ENCODE peak calls at places on chromosome 19, in five cellular contexts. T, O, Y, N and Q are unnamed samples.

GRCh38 chr19:33797821-33798633 is 1.4 kb downstream of the KCTD15 start:
- DNase-seq in T (no peak), O (no peak), Y (no peak), N (no peak), Q (no peak)

GRCh38 chr19:18157465-18158063 is 4.6 kb downstream of the PIK3R2 start:
- DNase-seq in T (peak; percentile 52), O (no peak), Y (no peak), N (no peak), Q (peak; percentile 79)

GRCh38 chr19:56217039-56217949 is 15.2 kb downstream of the ZSCAN5C start:
- DNase-seq in T (no peak), O (no peak), Y (no peak), N (peak; percentile 35), Q (no peak)

GRCh38 chr19:52722062-52723005 is 12.5 kb downstream of the ZNF611 start:
- DNase-seq in T (no peak), O (peak; percentile 77), Y (no peak), N (peak; percentile 83), Q (no peak)

GRCh38 chr19:9768175-9769112 is at the start of gene ZNF846:
- DNase-seq in T (peak; percentile 85), O (peak; percentile 95), Y (peak; percentile 83), N (peak; percentile 97), Q (peak; percentile 93)

GRCh38 chr19:47469419-47469700 is 2.3 kb downstream of the SLC8A2 start:
- DNase-seq in T (no peak), O (no peak), Y (no peak), N (no peak), Q (no peak)

GRCh38 chr19:16075430-16076153 is 703 bp upstream of the TPM4 start:
- DNase-seq in T (no peak), O (no peak), Y (no peak), N (no peak), Q (no peak)

GRCh38 chr19:7520131-7521051 is 2.0 kb upstream of the MCOLN1 start:
- DNase-seq in T (no peak), O (no peak), Y (no peak), N (no peak), Q (no peak)

GRCh38 chr19:32614916-32615315 is 33.9 kb downstream of the PDCD5 start:
- DNase-seq in T (no peak), O (no peak), Y (no peak), N (no peak), Q (no peak)

GRCh38 chr19:35528218-35529038 is at the start of gene SBSN:
- DNase-seq in T (no peak), O (peak; percentile 76), Y (no peak), N (peak; percentile 84), Q (no peak)

GRCh38 chr19:19487077-19488040 is 28.0 kb downstream of the TSSK6 start:
- DNase-seq in T (no peak), O (no peak), Y (no peak), N (no peak), Q (no peak)

GRCh38 chr19:15895876-15896430 is 1.9 kb downstream of the CYP4F2 start:
- DNase-seq in T (no peak), O (no peak), Y (no peak), N (no peak), Q (no peak)

GRCh38 chr19:49155830-49156346 is 692 bp upstream of the HRC start:
- DNase-seq in T (no peak), O (no peak), Y (no peak), N (no peak), Q (no peak)

GRCh38 chr19:45881909-45882528 is 3.9 kb downstream of the IRF2BP1 start:
- DNase-seq in T (no peak), O (no peak), Y (no peak), N (no peak), Q (no peak)

GRCh38 chr19:46115396-46116109 is 8.9 kb downstream of the IGFL3 start:
- DNase-seq in T (no peak), O (peak; percentile 31), Y (no peak), N (peak; percentile 84), Q (no peak)

GRCh38 chr19:18225702-18226468 is at the start of gene PDE4C:
- DNase-seq in T (no peak), O (no peak), Y (no peak), N (no peak), Q (no peak)

GRCh38 chr19:11860721-11861120 is 12.2 kb downstream of the ZNF439 start:
- DNase-seq in T (no peak), O (no peak), Y (no peak), N (no peak), Q (no peak)

GRCh38 chr19:15072930-15073647 is 8.9 kb upstream of the OR1I1 start:
- DNase-seq in T (no peak), O (no peak), Y (no peak), N (no peak), Q (no peak)

GRCh38 chr19:4121815-4122214 is 2.1 kb downstream of the MAP2K2 start:
- DNase-seq in T (no peak), O (no peak), Y (no peak), N (no peak), Q (no peak)